ENCODE peak calls at places on chromosomes 11 and 22, in ten cellular contexts. B is fibroblast of villous mesenchyme, E is AG09309, H is endothelial cell of umbilical vein, A is mammary epithelial cell, O is dorsolateral prefrontal cortex, R is heart left ventricle, I is fibroblast of mammary gland, K is AG04449, D is thoracic aorta. T is an unnamed sample.

GRCh38 chr11:2853401-2853800 is 32.2 kb downstream of the CDKN1C start:
- DNase-seq in A (no peak), R (no peak), E (no peak), I (no peak), D (no peak), K (no peak), B (no peak), O (no peak), H (no peak), T (no peak)

GRCh38 chr11:112822478-112823274 is 138.5 kb upstream of the NCAM1 start:
- DNase-seq in I (no peak), A (no peak), K (no peak), B (no peak), O (no peak), R (no peak), H (no peak), D (no peak), E (no peak), T (no peak)

GRCh38 chr11:32016111-32016510 is 74.8 kb upstream of the RCN1 start:
- DNase-seq in O (no peak), R (no peak), H (no peak), D (no peak), K (no peak), E (no peak), I (no peak), A (no peak), B (no peak), T (no peak)

GRCh38 chr11:2587132-2587930 is 112.5 kb downstream of the KCNQ1OT1 start:
- DNase-seq in H (no peak), B (no peak), R (peak), D (no peak), E (no peak), A (no peak), I (no peak), O (no peak), K (no peak), T (no peak)

GRCh38 chr22:41831383-41831782 is 1.5 kb upstream of the SREBF2 start:
- DNase-seq in H (peak), D (no peak), I (peak), K (no peak), R (no peak), O (no peak), A (no peak), E (no peak), B (no peak), T (peak)

GRCh38 chr11:13338437-13339069 is 61.0 kb downstream of the BMAL1 start:
- DNase-seq in I (peak), K (no peak), B (peak), E (peak), H (no peak), O (no peak), D (no peak), R (no peak), A (peak), T (peak)

GRCh38 chr11:68423481-68423880 is 37.1 kb upstream of the PPP6R3 start:
- DNase-seq in B (no peak), I (no peak), A (no peak), K (no peak), O (no peak), D (no peak), H (no peak), E (no peak), R (no peak), T (no peak)

GRCh38 chr11:44014968-44015623 is 32.7 kb upstream of the ACCSL start:
- DNase-seq in E (no peak), I (peak), D (no peak), H (no peak), B (no peak), A (no peak), R (no peak), O (no peak), K (no peak), T (peak)

GRCh38 chr11:104774578-104774977 is 123.7 kb downstream of the CASP12 start:
- DNase-seq in R (no peak), H (no peak), I (no peak), K (no peak), B (no peak), D (no peak), A (no peak), O (no peak), E (no peak), T (no peak)

GRCh38 chr22:25437414-25438160 is 126.9 kb upstream of the GRK3 start:
- DNase-seq in O (no peak), I (no peak), D (no peak), K (no peak), H (no peak), A (no peak), B (no peak), R (no peak), E (no peak), T (peak)

GRCh38 chr11:62030071-62030684 is 62.7 kb upstream of the FTH1 start:
- DNase-seq in H (no peak), I (no peak), B (no peak), K (no peak), E (no peak), A (no peak), O (no peak), D (no peak), R (no peak), T (no peak)

GRCh38 chr22:23762866-23763578 is at the start of gene C22orf15:
- DNase-seq in K (no peak), D (no peak), H (peak), R (no peak), B (peak), A (no peak), O (no peak), I (no peak), E (no peak), T (no peak)

GRCh38 chr11:65719887-65720236 is 736 bp downstream of the RNASEH2C start:
- DNase-seq in R (no peak), O (no peak), H (peak), E (no peak), I (peak), K (no peak), B (peak), D (no peak), A (peak), T (peak)

GRCh38 chr11:14669958-14670357 is 26.4 kb downstream of the PDE3B start:
- DNase-seq in B (no peak), D (no peak), R (no peak), E (no peak), I (no peak), O (no peak), K (no peak), H (no peak), A (no peak), T (no peak)

GRCh38 chr11:62295504-62295903 is 3.4 kb downstream of the SCGB1D4 start:
- DNase-seq in D (no peak), R (no peak), K (no peak), H (peak), B (peak), I (peak), E (no peak), A (peak), O (no peak), T (no peak)

GRCh38 chr11:109865558-109866186 is 227.5 kb upstream of the ZC3H12C start:
- DNase-seq in B (no peak), K (no peak), E (no peak), A (peak), R (no peak), I (no peak), H (no peak), D (no peak), O (peak), T (no peak)

GRCh38 chr22:40721266-40721665 is 42.0 kb downstream of the MCHR1 start:
- DNase-seq in A (peak), O (no peak), D (no peak), H (no peak), R (no peak), B (peak), I (peak), E (no peak), K (no peak), T (peak)

GRCh38 chr22:49825436-49825835 is 2.2 kb downstream of the BRD1 start:
- DNase-seq in I (peak), E (no peak), K (no peak), O (no peak), B (peak), R (no peak), A (peak), H (peak), D (no peak), T (peak)
- H3K4me3 ChIP-seq in I (peak), E (peak), K (peak), O (no peak), B (peak), R (peak), A (peak), H (peak), D (peak), T (peak)

GRCh38 chr11:102534261-102534872 is 3.8 kb upstream of the MMP7 start:
- DNase-seq in K (no peak), D (no peak), O (no peak), R (no peak), I (no peak), H (no peak), A (no peak), E (no peak), B (no peak), T (no peak)
- TF ChIP-seq CTCF in K (no peak), D (no peak), O (no peak), R (no peak), I (peak), H (no peak), A (peak), E (peak), B (peak), T (peak)

DNA sequence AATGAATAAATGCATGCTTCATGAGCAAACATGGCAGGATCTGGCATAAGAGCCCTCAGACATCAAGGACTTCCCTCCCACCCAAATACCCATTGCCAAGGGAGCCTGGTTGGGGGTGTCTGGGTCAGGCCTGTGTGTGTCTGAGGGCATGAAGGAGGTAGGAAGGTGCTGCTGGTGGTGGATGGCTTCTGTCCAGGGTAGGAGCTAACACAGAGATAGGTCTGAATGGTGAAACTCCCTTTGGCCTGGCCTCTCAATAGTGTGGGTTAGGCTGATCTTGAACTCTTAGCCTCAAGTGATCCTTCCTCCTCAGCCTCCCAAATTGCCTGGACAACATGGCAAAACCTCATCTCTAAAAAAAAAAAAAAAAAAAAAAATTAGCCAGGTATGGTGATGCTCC is 2.8 kb downstream of the AMPD3 start:
- DNase-seq in E (no peak), B (no peak), I (no peak), K (no peak), R (no peak), A (no peak), H (no peak), O (no peak), D (no peak), T (no peak)
- H3K4me3 ChIP-seq in E (no peak), B (no peak), I (no peak), K (no peak), R (no peak), A (no peak), H (no peak), O (no peak), D (no peak), T (no peak)

DNA sequence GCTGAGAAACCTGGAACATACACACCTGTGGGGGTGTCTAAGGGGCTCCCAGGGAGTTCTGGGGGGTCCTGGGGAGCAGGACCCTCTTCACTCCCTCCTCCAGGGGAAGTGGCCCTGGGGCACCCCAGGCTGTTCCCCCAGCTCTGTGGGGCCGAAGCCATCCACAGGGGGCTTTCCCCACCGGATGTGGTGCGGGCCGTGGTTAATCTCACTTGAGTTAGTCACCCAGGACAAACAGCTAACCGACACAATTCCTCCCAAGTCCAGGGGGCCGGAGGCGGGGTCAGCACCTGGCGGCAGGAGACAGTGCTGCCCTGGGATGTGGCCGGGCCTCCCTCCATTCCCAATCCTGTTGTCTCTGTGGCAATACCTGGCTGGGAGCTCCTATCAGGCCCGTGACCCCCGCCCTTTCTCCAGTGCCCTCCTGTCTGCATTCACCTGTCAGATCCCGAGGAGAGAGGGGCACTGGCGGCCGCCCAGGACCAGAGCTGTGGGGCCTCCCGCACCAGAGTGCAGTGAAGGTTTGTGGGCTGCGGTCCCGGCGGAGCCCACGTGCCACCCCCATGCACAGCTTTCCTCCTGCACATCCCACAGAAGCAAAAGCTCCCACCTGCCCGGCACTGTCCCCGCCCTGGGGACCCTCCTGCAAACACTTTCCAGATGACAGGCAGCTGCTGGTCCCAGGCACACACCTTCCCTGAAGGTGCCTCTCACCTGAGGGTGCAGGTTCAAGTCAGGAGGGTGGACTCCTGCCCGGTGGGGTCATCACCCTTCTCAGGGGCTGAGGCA is 5.2 kb upstream of the MUC5AC start:
- DNase-seq in A (peak), B (peak), H (no peak), D (no peak), R (no peak), E (no peak), O (no peak), I (no peak), K (no peak), T (no peak)
- TF ChIP-seq CTCF in A (no peak), B (no peak), H (no peak), D (no peak), R (no peak), E (no peak), O (no peak), I (no peak), K (no peak), T (no peak)

GRCh38 chr11:130427049-130427388 is 1.4 kb downstream of the ADAMTS8 start:
- DNase-seq in A (no peak), H (no peak), K (no peak), R (no peak), I (no peak), E (no peak), B (no peak), O (no peak), D (no peak), T (no peak)
- H3K4me3 ChIP-seq in A (no peak), H (no peak), K (no peak), R (peak), I (no peak), E (no peak), B (no peak), O (peak), D (peak), T (no peak)

GRCh38 chr11:119605137-119605675 is 123.8 kb downstream of the NECTIN1 start:
- DNase-seq in B (no peak), K (no peak), A (no peak), D (no peak), H (no peak), O (no peak), I (no peak), E (no peak), R (no peak), T (no peak)

GRCh38 chr11:119608201-119608600 is 120.8 kb downstream of the NECTIN1 start:
- DNase-seq in I (no peak), O (no peak), A (no peak), B (no peak), K (no peak), E (no peak), D (no peak), R (no peak), H (no peak), T (no peak)

GRCh38 chr11:119607726-119608125 is 121.3 kb downstream of the NECTIN1 start:
- DNase-seq in O (peak), E (no peak), R (no peak), D (no peak), K (no peak), B (no peak), I (no peak), A (peak), H (no peak), T (no peak)

GRCh38 chr11:119611027-119611426 is 118.0 kb downstream of the NECTIN1 start:
- DNase-seq in A (no peak), D (no peak), H (no peak), O (no peak), B (no peak), E (no peak), R (no peak), K (no peak), I (no peak), T (no peak)

GRCh38 chr11:119608781-119609180 is 120.2 kb downstream of the NECTIN1 start:
- DNase-seq in D (no peak), E (no peak), K (no peak), I (no peak), O (no peak), H (no peak), B (no peak), A (no peak), R (no peak), T (no peak)
- TF ChIP-seq CTCF in D (no peak), E (no peak), K (no peak), I (no peak), O (peak), H (no peak), B (no peak), A (no peak), R (no peak), T (no peak)

DNA sequence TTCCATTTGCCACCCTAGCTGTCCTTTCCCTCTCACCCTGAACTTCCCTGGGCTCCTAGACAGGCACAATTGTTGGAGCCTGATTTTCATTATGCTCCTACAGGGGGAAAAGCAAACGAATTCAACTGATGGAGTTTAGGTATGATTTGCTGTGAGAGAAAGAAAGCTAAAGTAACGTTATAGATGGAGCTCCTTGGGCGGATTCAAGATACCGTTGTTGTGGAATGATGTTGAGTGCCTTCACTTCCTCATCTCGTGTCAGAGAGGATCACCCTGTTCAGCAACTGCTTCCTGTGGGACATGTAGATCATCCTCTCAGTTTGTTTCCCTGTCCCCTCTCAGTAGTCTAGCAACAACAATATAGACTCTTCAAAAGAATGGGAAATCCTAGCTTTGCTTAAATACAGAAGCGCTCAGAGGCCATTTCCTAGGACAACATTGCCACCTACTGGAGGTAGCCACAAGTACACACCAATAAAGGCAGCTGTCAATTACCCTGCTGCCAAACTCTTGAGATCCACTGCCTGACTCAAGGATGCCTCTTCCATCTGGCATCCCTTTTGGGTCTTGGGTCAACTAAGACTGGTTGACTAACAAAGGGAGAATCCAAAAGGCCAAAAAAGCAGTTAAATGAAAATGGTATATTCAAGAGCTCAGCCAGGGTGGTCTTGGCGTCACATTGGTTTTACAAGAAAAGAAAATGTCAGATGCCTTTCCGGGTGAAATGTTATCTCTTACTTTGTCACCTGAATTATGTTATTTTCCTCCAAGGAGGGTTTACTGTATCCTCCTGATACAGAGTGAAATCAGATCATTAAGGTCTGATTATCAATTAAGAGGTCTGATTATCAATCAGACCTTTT is 13.5 kb upstream of the DTX4 start:
- DNase-seq in I (peak), R (peak), D (no peak), A (peak), K (no peak), E (peak), O (no peak), B (peak), H (peak), T (no peak)
- H3K4me3 ChIP-seq in I (no peak), R (no peak), D (peak), A (no peak), K (no peak), E (no peak), O (no peak), B (no peak), H (no peak), T (peak)

T was measured in foreskin fibroblast.